ENCODE peak calls at places on chromosomes 6 and 20, in six cellular contexts. L, E, F, T, P and V are unnamed samples.

GRCh38 chr6:15429146-15430110 is 183.6 kb downstream of the JARID2 start:
- DNase-seq in L (peak), E (no peak), F (no peak), T (no peak), P (peak), V (peak)

GRCh38 chr6:11343963-11344714 is 111.7 kb upstream of the NEDD9 start:
- DNase-seq in L (no peak), E (peak), F (no peak), T (no peak), P (no peak), V (no peak)

GRCh38 chr20:44284032-44284431 is 27.0 kb downstream of the FITM2 start:
- DNase-seq in L (no peak), E (no peak), F (no peak), T (no peak), P (no peak), V (no peak)

GRCh38 chr6:107827541-107827940 is 3.4 kb upstream of the SCML4 start:
- DNase-seq in L (no peak), E (no peak), F (peak), T (no peak), P (no peak), V (no peak)

GRCh38 chr20:25360631-25361286 is 29.9 kb downstream of the ABHD12 start:
- DNase-seq in L (peak), E (no peak), F (no peak), T (no peak), P (peak), V (peak)

GRCh38 chr6:37433657-37434271 is 743 bp downstream of the CMTR1 start:
- DNase-seq in L (peak), E (no peak), F (peak), T (peak), P (no peak), V (peak)

GRCh38 chr6:22108199-22108598 is 188.6 kb downstream of the PRL start:
- DNase-seq in L (peak), E (no peak), F (no peak), T (no peak), P (no peak), V (peak)

GRCh38 chr6:111725446-111726112 is 119.9 kb upstream of the TRAF3IP2 start:
- DNase-seq in L (no peak), E (no peak), F (no peak), T (no peak), P (no peak), V (no peak)

GRCh38 chr6:109456710-109457595 is 1.4 kb upstream of the MICAL1 start:
- DNase-seq in L (no peak), E (peak), F (no peak), T (no peak), P (no peak), V (peak)

GRCh38 chr20:16974855-16975162 is 226.7 kb downstream of the OTOR start:
- DNase-seq in L (no peak), E (no peak), F (no peak), T (peak), P (no peak), V (no peak)

GRCh38 chr6:149935668-149936067 is 6.1 kb upstream of the ULBP2 start:
- DNase-seq in L (no peak), E (no peak), F (no peak), T (no peak), P (no peak), V (no peak)

GRCh38 chr6:81753709-81754678 is 1.5 kb upstream of the TENT5A start:
- DNase-seq in L (peak), E (peak), F (peak), T (peak), P (no peak), V (peak)

GRCh38 chr6:150967381-150967780 is 101.9 kb downstream of the MTHFD1L start:
- DNase-seq in L (no peak), E (no peak), F (no peak), T (no peak), P (no peak), V (no peak)

GRCh38 chr6:85771455-85771854 is 128.8 kb upstream of the SYNCRIP start:
- DNase-seq in L (no peak), E (no peak), F (no peak), T (no peak), P (no peak), V (no peak)

GRCh38 chr20:32763202-32763999 is 1.2 kb downstream of the DNMT3B start:
- DNase-seq in L (no peak), E (no peak), F (no peak), T (peak), P (no peak), V (no peak)

GRCh38 chr20:17647391-17648305 is 34.4 kb downstream of the RRBP1 start:
- DNase-seq in L (no peak), E (no peak), F (no peak), T (peak), P (no peak), V (no peak)

GRCh38 chr6:27290065-27290849 is 21.8 kb downstream of the POM121L2 start:
- DNase-seq in L (peak), E (no peak), F (no peak), T (no peak), P (no peak), V (peak)

GRCh38 chr6:108484016-108484415 is 76.7 kb upstream of the FOXO3 start:
- DNase-seq in L (no peak), E (no peak), F (no peak), T (no peak), P (no peak), V (no peak)

GRCh38 chr6:3355011-3355357 is 96.2 kb downstream of the PSMG4 start:
- DNase-seq in L (no peak), E (no peak), F (no peak), T (no peak), P (no peak), V (no peak)

GRCh38 chr6:37517411-37517812 is 17.7 kb upstream of the CCDC167 start:
- DNase-seq in L (no peak), E (no peak), F (peak), T (no peak), P (no peak), V (no peak)

GRCh38 chr6:168407842-168408241 is 33.1 kb upstream of the SMOC2 start:
- DNase-seq in L (no peak), E (no peak), F (no peak), T (no peak), P (no peak), V (no peak)
- TF ChIP-seq CTCF in L (no peak), E (no peak), F (no peak), T (no peak), P (no peak), V (no peak)

GRCh38 chr6:30042476-30042875 is 18.6 kb upstream of the POLR1H start:
- DNase-seq in L (no peak), E (no peak), F (no peak), T (no peak), P (no peak), V (no peak)
- TF ChIP-seq CTCF in L (no peak), E (no peak), F (no peak), T (no peak), P (no peak), V (no peak)

DNA sequence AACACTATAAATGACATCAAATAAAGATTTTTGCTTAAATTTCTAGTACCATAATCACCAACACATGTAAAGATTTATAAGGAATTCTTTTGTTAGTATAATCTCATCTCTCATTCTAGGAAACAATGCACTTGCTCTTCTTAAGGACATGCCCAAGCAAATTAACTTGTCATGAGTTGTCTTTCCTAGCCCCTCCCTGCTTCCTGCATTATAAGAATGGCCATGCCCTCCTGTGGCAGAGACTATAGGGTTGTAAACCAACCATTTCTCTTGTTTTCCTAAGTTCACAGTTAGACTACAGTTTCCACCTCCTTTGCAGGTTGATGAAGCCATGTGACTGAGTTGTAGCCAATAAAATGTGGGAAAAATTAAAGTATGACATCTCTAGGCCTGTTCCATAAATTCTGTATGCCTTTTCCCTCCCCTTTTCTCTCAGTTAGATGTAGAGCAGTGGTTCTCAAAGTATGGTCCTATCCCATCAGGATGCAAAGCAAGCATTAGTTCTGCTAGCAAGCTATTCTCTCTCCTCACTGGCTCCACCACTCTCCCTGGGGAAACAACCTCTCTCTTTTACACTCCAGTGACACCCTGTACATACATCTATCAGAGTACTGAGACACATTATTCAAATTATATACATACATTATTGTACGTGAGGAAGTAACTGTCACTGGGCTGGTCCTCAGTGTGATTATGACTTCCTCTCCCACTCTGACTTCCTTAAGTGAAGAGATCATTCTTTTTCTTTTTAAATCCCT is 295.0 kb downstream of the PKHD1 start:
- DNase-seq in L (no peak), E (no peak), F (no peak), T (no peak), P (no peak), V (no peak)
- TF ChIP-seq CTCF in L (no peak), E (no peak), F (no peak), T (no peak), P (no peak), V (no peak)

GRCh38 chr6:20953019-20953418 is 418.8 kb downstream of the CDKAL1 start:
- DNase-seq in L (no peak), E (no peak), F (no peak), T (no peak), P (peak), V (no peak)
- TF ChIP-seq CTCF in L (peak), E (no peak), F (no peak), T (no peak), P (peak), V (no peak)